ENCODE peak calls at places on chromosome 4, in ten cellular contexts. One of them, this sample, is unnamed.

GRCh38 chr4:106766519-106766918 is 269.6 kb downstream of the DKK2 start:
- DNase-seq in body of pancreas: no peak
- DNase-seq in A673: no peak
- DNase-seq in choroid plexus epithelial cell: peak
- DNase-seq in cardiac muscle cell: no peak
- DNase-seq in heart left ventricle: no peak
- DNase-seq in lower lobe of right lung: no peak
- DNase-seq in A549: no peak
- DNase-seq in brain microvascular endothelial cell: peak
- DNase-seq in astrocyte of the spinal cord: peak
- DNase-seq in this sample: peak

GRCh38 chr4:134906404-134907023 is 704.9 kb upstream of the PABPC4L start:
- DNase-seq in lower lobe of right lung: no peak
- DNase-seq in cardiac muscle cell: peak
- DNase-seq in brain microvascular endothelial cell: no peak
- DNase-seq in astrocyte of the spinal cord: peak
- DNase-seq in A673: peak
- DNase-seq in A549: peak
- DNase-seq in choroid plexus epithelial cell: peak
- DNase-seq in body of pancreas: no peak
- DNase-seq in heart left ventricle: no peak
- DNase-seq in this sample: no peak

GRCh38 chr4:185134176-185134869 is 8.7 kb upstream of the SLC25A4 start:
- DNase-seq in astrocyte of the spinal cord: peak
- DNase-seq in brain microvascular endothelial cell: no peak
- DNase-seq in choroid plexus epithelial cell: peak
- DNase-seq in heart left ventricle: no peak
- DNase-seq in body of pancreas: no peak
- DNase-seq in A549: peak
- DNase-seq in A673: peak
- DNase-seq in cardiac muscle cell: peak
- DNase-seq in lower lobe of right lung: no peak
- DNase-seq in this sample: no peak

GRCh38 chr4:159238631-159239030 is 135.8 kb downstream of the RAPGEF2 start:
- DNase-seq in brain microvascular endothelial cell: no peak
- DNase-seq in cardiac muscle cell: peak
- DNase-seq in body of pancreas: no peak
- DNase-seq in heart left ventricle: no peak
- DNase-seq in astrocyte of the spinal cord: peak
- DNase-seq in A549: no peak
- DNase-seq in A673: peak
- DNase-seq in choroid plexus epithelial cell: no peak
- DNase-seq in lower lobe of right lung: no peak
- DNase-seq in this sample: peak

GRCh38 chr4:20773144-20773997 is 73.1 kb downstream of the PACRGL start:
- DNase-seq in cardiac muscle cell: peak
- DNase-seq in astrocyte of the spinal cord: peak
- DNase-seq in A673: peak
- DNase-seq in lower lobe of right lung: peak
- DNase-seq in choroid plexus epithelial cell: peak
- DNase-seq in brain microvascular endothelial cell: peak
- DNase-seq in heart left ventricle: no peak
- DNase-seq in body of pancreas: peak
- DNase-seq in A549: peak
- DNase-seq in this sample: peak

GRCh38 chr4:154622598-154622997 is 10.1 kb upstream of the FGG start:
- DNase-seq in A673: peak
- DNase-seq in A549: peak
- DNase-seq in brain microvascular endothelial cell: peak
- DNase-seq in lower lobe of right lung: no peak
- DNase-seq in choroid plexus epithelial cell: peak
- DNase-seq in cardiac muscle cell: peak
- DNase-seq in body of pancreas: peak
- DNase-seq in heart left ventricle: no peak
- DNase-seq in astrocyte of the spinal cord: peak
- DNase-seq in this sample: peak

GRCh38 chr4:142778430-142778829 is 67.7 kb downstream of the INPP4B start:
- DNase-seq in body of pancreas: no peak
- DNase-seq in A549: no peak
- DNase-seq in choroid plexus epithelial cell: peak
- DNase-seq in heart left ventricle: no peak
- DNase-seq in astrocyte of the spinal cord: peak
- DNase-seq in cardiac muscle cell: peak
- DNase-seq in lower lobe of right lung: no peak
- DNase-seq in brain microvascular endothelial cell: peak
- DNase-seq in A673: no peak
- DNase-seq in this sample: no peak

GRCh38 chr4:130306566-130306965 is 1210.6 kb downstream of the C4orf33 start:
- DNase-seq in A549: peak
- DNase-seq in brain microvascular endothelial cell: no peak
- DNase-seq in heart left ventricle: no peak
- DNase-seq in cardiac muscle cell: no peak
- DNase-seq in lower lobe of right lung: no peak
- DNase-seq in body of pancreas: no peak
- DNase-seq in astrocyte of the spinal cord: no peak
- DNase-seq in A673: peak
- DNase-seq in choroid plexus epithelial cell: no peak
- DNase-seq in this sample: no peak

GRCh38 chr4:78599931-78600375 is 48.4 kb downstream of the ANXA3 start:
- DNase-seq in heart left ventricle: peak
- DNase-seq in choroid plexus epithelial cell: no peak
- DNase-seq in cardiac muscle cell: peak
- DNase-seq in A673: no peak
- DNase-seq in A549: no peak
- DNase-seq in body of pancreas: no peak
- DNase-seq in astrocyte of the spinal cord: no peak
- DNase-seq in lower lobe of right lung: no peak
- DNase-seq in brain microvascular endothelial cell: no peak
- DNase-seq in this sample: no peak

DNA sequence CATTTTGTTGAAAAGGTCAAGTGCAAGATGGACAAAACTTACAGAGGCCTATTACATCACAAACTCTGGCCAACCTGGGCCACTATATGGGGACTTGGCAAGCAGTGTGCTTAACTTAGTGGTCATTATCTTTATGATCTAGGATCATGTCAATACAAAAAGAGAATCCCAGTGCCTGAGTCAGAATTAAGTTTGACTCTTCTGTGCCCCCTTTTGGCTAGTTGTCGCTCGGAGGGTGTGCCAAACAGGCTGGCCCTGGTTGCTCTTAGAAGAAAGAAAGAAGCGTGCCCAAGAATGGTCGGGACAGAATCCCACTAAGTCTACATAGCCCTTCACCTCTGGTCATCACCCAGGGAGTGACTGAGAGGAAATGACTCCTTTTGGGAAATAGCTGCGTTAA is 100.1 kb downstream of the EIF4E start:
- DNase-seq in lower lobe of right lung: no peak
- DNase-seq in choroid plexus epithelial cell: peak
- DNase-seq in A673: peak
- DNase-seq in A549: peak
- DNase-seq in astrocyte of the spinal cord: peak
- DNase-seq in brain microvascular endothelial cell: no peak
- DNase-seq in body of pancreas: no peak
- DNase-seq in cardiac muscle cell: no peak
- DNase-seq in heart left ventricle: no peak
- DNase-seq in this sample: no peak
- TF ChIP-seq CTCF in lower lobe of right lung: no peak
- TF ChIP-seq CTCF in choroid plexus epithelial cell: peak
- TF ChIP-seq CTCF in A673: peak
- TF ChIP-seq CTCF in A549: peak
- TF ChIP-seq CTCF in astrocyte of the spinal cord: peak
- TF ChIP-seq CTCF in brain microvascular endothelial cell: peak
- TF ChIP-seq CTCF in body of pancreas: no peak
- TF ChIP-seq CTCF in cardiac muscle cell: no peak
- TF ChIP-seq CTCF in heart left ventricle: no peak
- TF ChIP-seq CTCF in this sample: peak

GRCh38 chr4:82042042-82042441 is 331.7 kb downstream of the HNRNPD start:
- DNase-seq in lower lobe of right lung: no peak
- DNase-seq in A549: no peak
- DNase-seq in astrocyte of the spinal cord: no peak
- DNase-seq in body of pancreas: no peak
- DNase-seq in A673: no peak
- DNase-seq in heart left ventricle: no peak
- DNase-seq in choroid plexus epithelial cell: no peak
- DNase-seq in brain microvascular endothelial cell: no peak
- DNase-seq in cardiac muscle cell: no peak
- DNase-seq in this sample: no peak

GRCh38 chr4:82043809-82044137 is 330.0 kb downstream of the HNRNPD start:
- DNase-seq in cardiac muscle cell: no peak
- DNase-seq in astrocyte of the spinal cord: no peak
- DNase-seq in brain microvascular endothelial cell: no peak
- DNase-seq in lower lobe of right lung: peak
- DNase-seq in choroid plexus epithelial cell: no peak
- DNase-seq in A673: no peak
- DNase-seq in heart left ventricle: no peak
- DNase-seq in body of pancreas: no peak
- DNase-seq in A549: no peak
- DNase-seq in this sample: no peak

GRCh38 chr4:82045267-82045666 is 328.5 kb downstream of the HNRNPD start:
- DNase-seq in cardiac muscle cell: no peak
- DNase-seq in lower lobe of right lung: no peak
- DNase-seq in body of pancreas: no peak
- DNase-seq in astrocyte of the spinal cord: no peak
- DNase-seq in heart left ventricle: no peak
- DNase-seq in choroid plexus epithelial cell: no peak
- DNase-seq in brain microvascular endothelial cell: no peak
- DNase-seq in A673: no peak
- DNase-seq in A549: no peak
- DNase-seq in this sample: no peak

GRCh38 chr4:82043081-82043808 is 330.5 kb downstream of the HNRNPD start:
- DNase-seq in heart left ventricle: no peak
- DNase-seq in body of pancreas: peak
- DNase-seq in lower lobe of right lung: no peak
- DNase-seq in A549: no peak
- DNase-seq in choroid plexus epithelial cell: no peak
- DNase-seq in brain microvascular endothelial cell: no peak
- DNase-seq in astrocyte of the spinal cord: no peak
- DNase-seq in A673: no peak
- DNase-seq in cardiac muscle cell: peak
- DNase-seq in this sample: no peak

DNA sequence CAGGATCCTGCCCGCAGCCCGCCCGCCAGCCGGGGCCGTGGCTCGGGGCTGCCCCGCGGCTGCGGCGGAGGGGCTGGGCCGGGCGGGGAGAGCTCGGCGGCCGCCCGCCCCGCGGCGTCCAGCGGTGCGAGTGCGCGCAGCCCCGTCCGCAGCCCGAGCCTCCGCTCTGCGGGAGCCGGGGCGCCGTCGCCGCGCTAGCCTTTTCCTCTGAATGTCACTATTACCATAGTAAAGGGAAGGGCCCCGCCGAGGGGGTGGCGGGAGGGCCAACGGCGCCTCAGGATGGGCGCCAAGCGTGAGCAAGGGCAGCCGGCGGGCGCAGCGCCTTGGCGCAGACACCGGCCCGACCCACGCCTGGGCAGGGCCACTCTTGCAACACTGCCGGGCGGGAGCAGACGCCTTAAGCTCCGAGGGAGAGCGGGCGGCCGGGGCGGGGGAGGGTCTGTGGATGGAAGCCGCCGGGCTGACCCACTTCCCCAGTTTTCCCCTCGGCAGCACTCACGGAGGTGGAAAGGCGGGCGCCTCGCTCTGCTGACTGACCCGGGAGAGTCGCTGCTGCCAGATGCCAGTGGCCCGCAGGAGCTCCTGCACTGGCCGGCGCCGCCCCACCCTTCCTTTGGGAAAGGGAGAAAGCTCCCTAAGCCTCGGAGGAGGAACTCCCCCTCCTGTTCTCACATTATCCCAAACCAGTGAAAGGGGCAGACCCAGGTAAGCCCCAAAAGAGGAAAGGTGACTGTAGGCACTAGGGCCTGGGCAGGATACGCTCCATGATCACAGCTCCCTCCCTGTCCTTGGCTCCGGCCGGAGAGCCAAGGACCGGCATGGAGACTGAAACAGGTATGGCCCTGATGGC is 329.4 kb downstream of the HNRNPD start:
- DNase-seq in cardiac muscle cell: peak
- DNase-seq in astrocyte of the spinal cord: peak
- DNase-seq in brain microvascular endothelial cell: peak
- DNase-seq in choroid plexus epithelial cell: peak
- DNase-seq in lower lobe of right lung: peak
- DNase-seq in A549: peak
- DNase-seq in heart left ventricle: peak
- DNase-seq in body of pancreas: peak
- DNase-seq in A673: peak
- DNase-seq in this sample: peak
- H3K4me3 ChIP-seq in cardiac muscle cell: peak
- H3K4me3 ChIP-seq in astrocyte of the spinal cord: peak
- H3K4me3 ChIP-seq in brain microvascular endothelial cell: peak
- H3K4me3 ChIP-seq in choroid plexus epithelial cell: peak
- H3K4me3 ChIP-seq in lower lobe of right lung: peak
- H3K4me3 ChIP-seq in A549: peak
- H3K4me3 ChIP-seq in heart left ventricle: peak
- H3K4me3 ChIP-seq in body of pancreas: peak
- H3K4me3 ChIP-seq in A673: peak
- H3K4me3 ChIP-seq in this sample: peak

DNA sequence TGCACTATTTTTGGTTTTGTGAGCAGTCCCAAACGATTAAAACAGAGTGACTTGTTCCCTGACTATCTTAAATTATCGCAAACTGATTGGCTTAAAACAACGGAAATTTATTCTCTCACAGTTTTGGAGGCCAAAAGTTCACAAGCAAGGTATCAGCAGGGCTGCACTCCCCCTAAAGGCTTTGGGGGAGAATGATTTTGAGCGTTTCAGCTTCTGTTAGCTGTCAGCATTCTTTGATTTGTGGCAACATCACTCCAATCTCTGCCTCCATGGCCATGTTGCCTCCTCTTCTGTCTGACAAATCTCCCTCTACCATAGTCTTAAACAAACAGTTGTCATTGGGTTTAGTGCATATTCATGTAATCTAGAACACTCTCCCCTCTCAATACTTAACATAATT is 459.6 kb upstream of the ATOH1 start:
- DNase-seq in choroid plexus epithelial cell: no peak
- DNase-seq in brain microvascular endothelial cell: no peak
- DNase-seq in body of pancreas: no peak
- DNase-seq in A549: no peak
- DNase-seq in lower lobe of right lung: no peak
- DNase-seq in astrocyte of the spinal cord: no peak
- DNase-seq in heart left ventricle: no peak
- DNase-seq in A673: no peak
- DNase-seq in cardiac muscle cell: no peak
- DNase-seq in this sample: no peak
- TF ChIP-seq CTCF in choroid plexus epithelial cell: no peak
- TF ChIP-seq CTCF in brain microvascular endothelial cell: no peak
- TF ChIP-seq CTCF in body of pancreas: no peak
- TF ChIP-seq CTCF in A549: no peak
- TF ChIP-seq CTCF in lower lobe of right lung: no peak
- TF ChIP-seq CTCF in astrocyte of the spinal cord: no peak
- TF ChIP-seq CTCF in heart left ventricle: no peak
- TF ChIP-seq CTCF in A673: no peak
- TF ChIP-seq CTCF in cardiac muscle cell: no peak
- TF ChIP-seq CTCF in this sample: no peak

DNA sequence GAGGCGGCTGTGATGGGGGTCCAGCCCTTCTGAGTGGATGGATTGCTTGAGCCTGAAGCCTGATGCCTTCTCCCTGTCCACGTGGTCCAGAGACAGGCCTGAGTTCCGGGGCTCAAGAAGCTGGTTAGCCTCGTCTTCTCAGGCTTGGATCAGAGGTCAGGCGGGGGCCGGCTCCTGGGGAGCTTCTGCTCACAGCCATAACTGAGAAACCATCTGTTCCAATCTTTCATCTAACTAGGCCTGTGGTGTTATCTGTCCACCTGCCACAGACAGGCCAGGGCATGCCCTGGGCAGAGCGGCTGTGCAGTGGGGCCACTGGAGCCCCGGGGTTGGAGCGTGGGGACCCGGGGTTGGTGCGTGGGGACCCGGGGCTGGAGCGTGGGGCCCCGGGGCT is 63.1 kb downstream of the SORCS2 start:
- DNase-seq in astrocyte of the spinal cord: no peak
- DNase-seq in A673: no peak
- DNase-seq in choroid plexus epithelial cell: no peak
- DNase-seq in body of pancreas: no peak
- DNase-seq in lower lobe of right lung: no peak
- DNase-seq in heart left ventricle: no peak
- DNase-seq in cardiac muscle cell: no peak
- DNase-seq in A549: no peak
- DNase-seq in brain microvascular endothelial cell: no peak
- DNase-seq in this sample: no peak
- H3K4me3 ChIP-seq in astrocyte of the spinal cord: no peak
- H3K4me3 ChIP-seq in A673: no peak
- H3K4me3 ChIP-seq in choroid plexus epithelial cell: no peak
- H3K4me3 ChIP-seq in body of pancreas: no peak
- H3K4me3 ChIP-seq in lower lobe of right lung: no peak
- H3K4me3 ChIP-seq in heart left ventricle: no peak
- H3K4me3 ChIP-seq in cardiac muscle cell: no peak
- H3K4me3 ChIP-seq in A549: no peak
- H3K4me3 ChIP-seq in brain microvascular endothelial cell: no peak
- H3K4me3 ChIP-seq in this sample: no peak

This sample was measured in retinal pigment epithelial cell.